ENCODE peak calls at places on chromosome 5, in six cellular contexts. One of them, this sample, is unnamed.

GRCh38 chr5:73189816-73190451 is 16.9 kb downstream of the TMEM174 start:
- DNase-seq in A549: no peak
- DNase-seq in HepG2: no peak
- DNase-seq in GM12878: no peak
- DNase-seq in K562: no peak
- DNase-seq in endothelial cell of umbilical vein: no peak
- DNase-seq in this sample: no peak

GRCh38 chr5:152542741-152543140 is 137.7 kb upstream of the NMUR2 start:
- DNase-seq in A549: no peak
- DNase-seq in HepG2: no peak
- DNase-seq in GM12878: no peak
- DNase-seq in K562: no peak
- DNase-seq in endothelial cell of umbilical vein: no peak
- DNase-seq in this sample: peak; percentile 19

GRCh38 chr5:73441377-73441776 is 7.2 kb downstream of the FOXD1 start:
- DNase-seq in A549: no peak
- DNase-seq in HepG2: no peak
- DNase-seq in GM12878: no peak
- DNase-seq in K562: no peak
- DNase-seq in endothelial cell of umbilical vein: no peak
- DNase-seq in this sample: no peak

GRCh38 chr5:28404363-28405071 is 1366.1 kb upstream of the CDH9 start:
- DNase-seq in A549: no peak
- DNase-seq in HepG2: no peak
- DNase-seq in GM12878: no peak
- DNase-seq in K562: no peak
- DNase-seq in endothelial cell of umbilical vein: no peak
- DNase-seq in this sample: no peak

GRCh38 chr5:108093186-108093585 is 288.7 kb downstream of the FBXL17 start:
- DNase-seq in A549: peak; percentile 18
- DNase-seq in HepG2: no peak
- DNase-seq in GM12878: no peak
- DNase-seq in K562: no peak
- DNase-seq in endothelial cell of umbilical vein: peak; percentile 31
- DNase-seq in this sample: peak; percentile 19

GRCh38 chr5:137470111-137470920 is 28.8 kb downstream of the SPOCK1 start:
- DNase-seq in A549: peak; percentile 70
- DNase-seq in HepG2: no peak
- DNase-seq in GM12878: no peak
- DNase-seq in K562: no peak
- DNase-seq in endothelial cell of umbilical vein: peak; percentile 88
- DNase-seq in this sample: no peak

GRCh38 chr5:172799416-172799815 is 28.4 kb upstream of the DUSP1 start:
- DNase-seq in A549: no peak
- DNase-seq in HepG2: no peak
- DNase-seq in GM12878: no peak
- DNase-seq in K562: no peak
- DNase-seq in endothelial cell of umbilical vein: no peak
- DNase-seq in this sample: no peak

GRCh38 chr5:1007681-1008450 is 736 bp upstream of the NKD2 start:
- DNase-seq in A549: no peak
- DNase-seq in HepG2: no peak
- DNase-seq in GM12878: no peak
- DNase-seq in K562: no peak
- DNase-seq in endothelial cell of umbilical vein: no peak
- DNase-seq in this sample: no peak

GRCh38 chr5:36079200-36079761 is 12.6 kb upstream of the UGT3A2 start:
- DNase-seq in A549: peak; percentile 55
- DNase-seq in HepG2: peak; percentile 55
- DNase-seq in GM12878: peak; percentile 11
- DNase-seq in K562: peak; percentile 58
- DNase-seq in endothelial cell of umbilical vein: peak; percentile 62
- DNase-seq in this sample: peak; percentile 66

GRCh38 chr5:66546541-66546940 is 49.7 kb upstream of the MAST4 start:
- DNase-seq in A549: no peak
- DNase-seq in HepG2: no peak
- DNase-seq in GM12878: no peak
- DNase-seq in K562: no peak
- DNase-seq in endothelial cell of umbilical vein: no peak
- DNase-seq in this sample: no peak

GRCh38 chr5:36790847-36791246 is 85.7 kb upstream of the NIPBL start:
- DNase-seq in A549: no peak
- DNase-seq in HepG2: no peak
- DNase-seq in GM12878: no peak
- DNase-seq in K562: no peak
- DNase-seq in endothelial cell of umbilical vein: no peak
- DNase-seq in this sample: no peak

GRCh38 chr5:129951039-129951438 is 46.8 kb downstream of the CHSY3 start:
- DNase-seq in A549: no peak
- DNase-seq in HepG2: no peak
- DNase-seq in GM12878: no peak
- DNase-seq in K562: no peak
- DNase-seq in endothelial cell of umbilical vein: no peak
- DNase-seq in this sample: no peak

GRCh38 chr5:149563461-149563860 is 12.2 kb upstream of the CSNK1A1 start:
- DNase-seq in A549: no peak
- DNase-seq in HepG2: no peak
- DNase-seq in GM12878: no peak
- DNase-seq in K562: no peak
- DNase-seq in endothelial cell of umbilical vein: no peak
- DNase-seq in this sample: no peak

GRCh38 chr5:125717209-125717608 is 706.0 kb upstream of the GRAMD2B start:
- DNase-seq in A549: no peak
- DNase-seq in HepG2: peak; percentile 74
- DNase-seq in GM12878: no peak
- DNase-seq in K562: no peak
- DNase-seq in endothelial cell of umbilical vein: no peak
- DNase-seq in this sample: no peak

GRCh38 chr5:170913573-170913972 is 51.8 kb downstream of the RANBP17 start:
- DNase-seq in A549: no peak
- DNase-seq in HepG2: no peak
- DNase-seq in GM12878: no peak
- DNase-seq in K562: no peak
- DNase-seq in endothelial cell of umbilical vein: no peak
- DNase-seq in this sample: no peak

GRCh38 chr5:150774145-150774544 is 4.4 kb upstream of the SMIM3 start:
- DNase-seq in A549: no peak
- DNase-seq in HepG2: no peak
- DNase-seq in GM12878: no peak
- DNase-seq in K562: peak; percentile 30
- DNase-seq in endothelial cell of umbilical vein: peak; percentile 75
- DNase-seq in this sample: peak; percentile 50

GRCh38 chr5:171610053-171610452 is 175.6 kb upstream of the SMIM23 start:
- DNase-seq in A549: no peak
- DNase-seq in HepG2: no peak
- DNase-seq in GM12878: no peak
- DNase-seq in K562: no peak
- DNase-seq in endothelial cell of umbilical vein: no peak
- DNase-seq in this sample: no peak

GRCh38 chr5:143720689-143721088 is 91.3 kb upstream of the HMHB1 start:
- DNase-seq in A549: no peak
- DNase-seq in HepG2: no peak
- DNase-seq in GM12878: no peak
- DNase-seq in K562: no peak
- DNase-seq in endothelial cell of umbilical vein: no peak
- DNase-seq in this sample: no peak

GRCh38 chr5:158384535-158385421 is 525.8 kb upstream of the CLINT1 start:
- DNase-seq in A549: peak; percentile 8
- DNase-seq in HepG2: no peak
- DNase-seq in GM12878: no peak
- DNase-seq in K562: no peak
- DNase-seq in endothelial cell of umbilical vein: peak; percentile 79
- DNase-seq in this sample: peak; percentile 25

GRCh38 chr5:11619339-11620028 is 284.8 kb downstream of the CTNND2 start:
- DNase-seq in A549: no peak
- DNase-seq in HepG2: peak; percentile 61
- DNase-seq in GM12878: no peak
- DNase-seq in K562: no peak
- DNase-seq in endothelial cell of umbilical vein: no peak
- DNase-seq in this sample: peak; percentile 31

GRCh38 chr5:173396311-173396993 is 68.2 kb upstream of the STC2 start:
- DNase-seq in A549: peak; percentile 23
- DNase-seq in HepG2: peak; percentile 9
- DNase-seq in GM12878: no peak
- DNase-seq in K562: no peak
- DNase-seq in endothelial cell of umbilical vein: no peak
- DNase-seq in this sample: peak; percentile 33

GRCh38 chr5:12016149-12016740 is 112.0 kb upstream of the CTNND2 start:
- DNase-seq in A549: no peak
- DNase-seq in HepG2: no peak
- DNase-seq in GM12878: no peak
- DNase-seq in K562: no peak
- DNase-seq in endothelial cell of umbilical vein: no peak
- DNase-seq in this sample: no peak

DNA sequence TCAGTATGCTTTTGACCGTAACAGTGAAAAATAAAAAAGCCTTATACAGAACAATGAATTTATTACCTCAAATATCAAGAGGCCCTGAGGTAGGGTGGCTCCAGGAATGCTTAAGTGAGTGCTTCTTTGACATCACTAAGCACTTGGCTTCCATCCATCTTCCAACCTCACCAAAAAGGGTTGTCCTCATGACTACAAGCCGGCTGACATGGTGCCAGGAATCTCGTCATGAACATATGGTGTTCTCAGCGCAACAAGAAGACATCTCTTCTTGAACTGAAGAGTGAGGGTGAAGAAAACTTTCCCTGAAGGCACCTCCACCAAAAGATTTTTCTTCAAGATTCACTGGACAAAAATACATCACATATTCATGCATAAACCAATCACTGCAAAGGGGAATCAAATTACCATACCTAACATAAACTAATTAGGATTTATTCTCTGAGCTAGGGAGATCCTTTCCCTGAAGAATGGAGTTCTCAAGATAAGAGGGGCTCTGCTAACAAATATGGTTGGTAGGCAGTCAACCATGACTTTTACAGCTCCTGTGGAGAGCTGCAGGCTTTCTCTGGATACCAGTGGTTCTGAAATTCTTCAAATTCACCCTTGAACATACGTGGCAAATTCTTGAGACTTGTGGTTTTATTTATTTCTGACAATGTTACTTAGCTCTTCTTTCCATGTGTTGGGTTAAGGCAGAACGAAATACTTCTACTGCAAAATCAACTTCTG is 49.5 kb downstream of the AGXT2 start:
- DNase-seq in A549: no peak
- DNase-seq in HepG2: no peak
- DNase-seq in GM12878: no peak
- DNase-seq in K562: no peak
- DNase-seq in endothelial cell of umbilical vein: no peak
- DNase-seq in this sample: no peak
- TF ChIP-seq MYC in A549: no peak
- TF ChIP-seq MYC in HepG2: no peak
- TF ChIP-seq MYC in GM12878: no peak
- TF ChIP-seq MYC in K562: no peak
- TF ChIP-seq MYC in endothelial cell of umbilical vein: no peak
- TF ChIP-seq MYC in this sample: no peak

DNA sequence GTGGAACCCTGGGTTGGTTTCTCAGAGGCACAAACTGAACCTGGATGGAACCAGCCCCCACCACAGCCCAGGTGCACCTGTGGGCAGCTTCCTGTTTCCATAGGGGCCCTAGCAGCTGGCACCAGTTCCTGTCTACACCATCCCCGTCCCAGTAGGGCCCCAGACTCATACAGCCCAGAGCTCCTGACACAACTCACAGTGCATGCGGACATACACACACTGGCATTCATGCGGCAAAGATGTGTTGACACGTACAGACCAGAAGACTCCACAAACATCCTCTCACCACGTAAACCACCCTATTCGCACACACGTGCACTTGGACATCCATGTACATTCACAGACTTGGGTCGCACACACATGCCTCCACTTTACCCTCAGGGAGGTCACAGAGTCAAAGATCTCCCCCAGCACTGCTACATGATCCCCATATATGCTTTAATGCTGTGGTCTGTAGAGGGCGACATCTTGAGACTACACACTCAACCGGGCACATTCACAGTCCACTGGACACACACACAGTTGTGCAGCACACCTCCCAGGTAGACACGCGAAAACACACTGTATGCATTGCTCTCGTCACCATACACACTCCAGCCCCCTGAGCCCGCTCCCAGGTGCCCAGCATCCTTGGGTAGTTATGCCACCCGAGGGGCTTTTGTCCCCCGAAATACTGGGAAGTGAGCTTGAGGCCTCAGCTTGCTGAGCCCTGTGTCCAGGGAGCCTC is 22.4 kb downstream of the CXXC5 start:
- DNase-seq in A549: peak; percentile 53
- DNase-seq in HepG2: peak; percentile 45
- DNase-seq in GM12878: peak; percentile 90
- DNase-seq in K562: no peak
- DNase-seq in endothelial cell of umbilical vein: peak; percentile 33
- DNase-seq in this sample: peak; percentile 85
- TF ChIP-seq MAX in A549: no peak
- TF ChIP-seq MAX in HepG2: no peak
- TF ChIP-seq MAX in GM12878: peak; percentile 64
- TF ChIP-seq MAX in K562: no peak
- TF ChIP-seq MAX in endothelial cell of umbilical vein: no peak
- TF ChIP-seq MAX in this sample: peak; percentile 65

DNA sequence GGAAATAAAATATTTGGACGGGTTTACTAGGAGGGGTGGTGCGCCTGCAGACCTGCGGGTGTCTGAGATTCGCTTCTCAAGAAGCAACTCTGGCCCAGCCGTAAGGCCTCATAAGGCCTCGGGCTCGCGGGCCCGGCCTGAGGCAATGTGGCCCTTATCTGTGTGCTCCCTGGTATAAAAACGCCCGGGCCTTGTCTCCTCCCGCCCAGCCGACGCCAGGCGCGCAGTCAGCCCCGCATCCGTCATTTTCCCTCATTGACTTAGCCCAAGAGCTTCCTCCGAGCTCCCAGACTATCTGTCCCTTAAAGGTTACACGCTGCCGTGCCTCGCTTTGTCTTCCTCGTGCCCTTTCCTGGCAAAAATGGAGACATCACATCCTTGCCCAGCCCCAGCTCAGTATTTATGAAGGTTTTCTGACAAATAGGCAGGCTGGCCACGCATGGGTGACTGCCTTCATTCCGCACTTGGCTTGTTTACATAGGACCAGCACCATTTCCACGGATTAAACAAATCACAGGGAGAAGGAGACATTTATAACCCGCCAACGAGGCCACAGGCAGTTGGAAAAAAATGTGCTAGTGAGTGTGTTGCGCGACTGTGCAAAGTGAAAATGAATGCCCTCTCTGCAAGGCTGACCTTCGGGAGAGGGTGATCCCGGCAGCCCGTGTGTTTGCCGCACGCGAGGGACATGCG is 74.5 kb upstream of the TBCA start:
- DNase-seq in A549: no peak
- DNase-seq in HepG2: no peak
- DNase-seq in GM12878: no peak
- DNase-seq in K562: no peak
- DNase-seq in endothelial cell of umbilical vein: no peak
- DNase-seq in this sample: no peak
- H3K4me3 ChIP-seq in A549: no peak overlapping the region
- H3K4me3 ChIP-seq in HepG2: no peak overlapping the region
- H3K4me3 ChIP-seq in GM12878: no peak overlapping the region
- H3K4me3 ChIP-seq in K562: no peak overlapping the region
- H3K4me3 ChIP-seq in endothelial cell of umbilical vein: no peak overlapping the region
- H3K4me3 ChIP-seq in this sample: no peak overlapping the region

DNA sequence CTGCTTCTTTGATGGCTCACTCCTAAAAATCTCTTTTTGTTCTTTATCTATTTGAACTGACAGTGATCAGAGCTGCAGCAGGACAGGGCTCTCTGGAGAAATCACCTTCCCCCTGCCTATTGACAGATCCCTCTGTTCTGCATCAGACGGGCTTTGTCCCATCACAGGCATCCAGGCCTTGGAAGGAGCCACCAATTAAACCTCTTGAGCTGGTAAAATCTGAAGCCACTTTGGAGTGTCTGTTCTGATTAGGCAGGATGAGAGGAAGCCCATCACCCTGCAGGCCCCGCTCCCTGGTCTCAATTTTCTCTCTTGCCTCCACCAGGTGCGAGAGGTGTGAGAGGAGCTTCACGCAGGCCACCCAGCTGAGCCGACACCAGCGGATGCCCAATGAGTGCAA is 97.7 kb downstream of the PRDM6 start:
- DNase-seq in A549: no peak
- DNase-seq in HepG2: no peak
- DNase-seq in GM12878: no peak
- DNase-seq in K562: no peak
- DNase-seq in endothelial cell of umbilical vein: no peak
- DNase-seq in this sample: no peak
- TF ChIP-seq MYC in A549: no peak
- TF ChIP-seq MYC in HepG2: no peak
- TF ChIP-seq MYC in GM12878: no peak
- TF ChIP-seq MYC in K562: no peak
- TF ChIP-seq MYC in endothelial cell of umbilical vein: no peak
- TF ChIP-seq MYC in this sample: no peak

This sample was measured in NB4.